ENCODE peak calls at places on chromosomes 5 and 9, in ten cellular contexts. One of them, this sample, is unnamed. For H3K27me3, the result is how much of the 10 kb centered on the place peaks cover.

GRCh38 chr5:60535198-60535597 is 164.8 kb downstream of the DEPDC1B start:
- DNase-seq in GM23338: no peak
- DNase-seq in upper lobe of right lung: no peak
- DNase-seq in cardiac muscle cell: no peak
- DNase-seq in IMR-90: no peak
- DNase-seq in body of pancreas: no peak
- DNase-seq in heart left ventricle: no peak
- DNase-seq in ovary: no peak
- DNase-seq in heart right ventricle: no peak
- DNase-seq in HL-60: no peak
- DNase-seq in this sample: no peak

GRCh38 chr5:141843156-141843927 is 34.9 kb downstream of the PCDH1 start:
- DNase-seq in GM23338: peak
- DNase-seq in upper lobe of right lung: no peak
- DNase-seq in cardiac muscle cell: no peak
- DNase-seq in IMR-90: peak
- DNase-seq in body of pancreas: no peak
- DNase-seq in heart left ventricle: no peak
- DNase-seq in ovary: no peak
- DNase-seq in heart right ventricle: no peak
- DNase-seq in HL-60: no peak
- DNase-seq in this sample: no peak

GRCh38 chr5:153749941-153750340 is 259.5 kb downstream of the GRIA1 start:
- DNase-seq in GM23338: no peak
- DNase-seq in upper lobe of right lung: no peak
- DNase-seq in cardiac muscle cell: no peak
- DNase-seq in IMR-90: no peak
- DNase-seq in body of pancreas: no peak
- DNase-seq in heart left ventricle: no peak
- DNase-seq in ovary: no peak
- DNase-seq in heart right ventricle: no peak
- DNase-seq in HL-60: no peak
- DNase-seq in this sample: no peak

GRCh38 chr9:110058304-110058953 is 149.5 kb downstream of the C9orf152 start:
- DNase-seq in GM23338: peak
- DNase-seq in upper lobe of right lung: no peak
- DNase-seq in cardiac muscle cell: peak
- DNase-seq in IMR-90: peak
- DNase-seq in body of pancreas: peak
- DNase-seq in heart left ventricle: no peak
- DNase-seq in ovary: no peak
- DNase-seq in heart right ventricle: peak
- DNase-seq in HL-60: peak
- DNase-seq in this sample: no peak

GRCh38 chr5:72508241-72509170 is 1.3 kb upstream of the ZNF366 start:
- DNase-seq in GM23338: no peak
- DNase-seq in upper lobe of right lung: no peak
- DNase-seq in cardiac muscle cell: no peak
- DNase-seq in IMR-90: no peak
- DNase-seq in body of pancreas: no peak
- DNase-seq in heart left ventricle: no peak
- DNase-seq in ovary: no peak
- DNase-seq in heart right ventricle: no peak
- DNase-seq in HL-60: peak
- DNase-seq in this sample: no peak

GRCh38 chr5:174409971-174410370 is 314.4 kb upstream of the MSX2 start:
- DNase-seq in GM23338: no peak
- DNase-seq in upper lobe of right lung: no peak
- DNase-seq in cardiac muscle cell: no peak
- DNase-seq in IMR-90: no peak
- DNase-seq in body of pancreas: no peak
- DNase-seq in heart left ventricle: no peak
- DNase-seq in ovary: no peak
- DNase-seq in heart right ventricle: no peak
- DNase-seq in HL-60: no peak
- DNase-seq in this sample: no peak

GRCh38 chr9:121878208-121878835 is 214.8 kb downstream of the TTLL11 start:
- DNase-seq in GM23338: no peak
- DNase-seq in upper lobe of right lung: no peak
- DNase-seq in cardiac muscle cell: no peak
- DNase-seq in IMR-90: no peak
- DNase-seq in body of pancreas: no peak
- DNase-seq in heart left ventricle: no peak
- DNase-seq in ovary: no peak
- DNase-seq in heart right ventricle: no peak
- DNase-seq in HL-60: no peak
- DNase-seq in this sample: no peak

GRCh38 chr5:56751914-56752313 is 63.4 kb upstream of the MAP3K1 start:
- DNase-seq in GM23338: no peak
- DNase-seq in upper lobe of right lung: no peak
- DNase-seq in cardiac muscle cell: no peak
- DNase-seq in IMR-90: no peak
- DNase-seq in body of pancreas: no peak
- DNase-seq in heart left ventricle: no peak
- DNase-seq in ovary: no peak
- DNase-seq in heart right ventricle: no peak
- DNase-seq in HL-60: no peak
- DNase-seq in this sample: no peak

GRCh38 chr5:8908055-8908683 is 637.7 kb downstream of the SEMA5A start:
- DNase-seq in GM23338: peak
- DNase-seq in upper lobe of right lung: no peak
- DNase-seq in cardiac muscle cell: peak
- DNase-seq in IMR-90: peak
- DNase-seq in body of pancreas: peak
- DNase-seq in heart left ventricle: no peak
- DNase-seq in ovary: no peak
- DNase-seq in heart right ventricle: no peak
- DNase-seq in HL-60: peak
- DNase-seq in this sample: no peak

GRCh38 chr5:95863383-95863757 is 40.8 kb upstream of the GLRX start:
- DNase-seq in GM23338: no peak
- DNase-seq in upper lobe of right lung: no peak
- DNase-seq in cardiac muscle cell: no peak
- DNase-seq in IMR-90: peak
- DNase-seq in body of pancreas: no peak
- DNase-seq in heart left ventricle: no peak
- DNase-seq in ovary: no peak
- DNase-seq in heart right ventricle: no peak
- DNase-seq in HL-60: peak
- DNase-seq in this sample: peak

GRCh38 chr9:12640021-12640587 is 53.1 kb upstream of the TYRP1 start:
- DNase-seq in GM23338: peak
- DNase-seq in upper lobe of right lung: no peak
- DNase-seq in cardiac muscle cell: peak
- DNase-seq in IMR-90: peak
- DNase-seq in body of pancreas: no peak
- DNase-seq in heart left ventricle: no peak
- DNase-seq in ovary: no peak
- DNase-seq in heart right ventricle: no peak
- DNase-seq in HL-60: no peak
- DNase-seq in this sample: no peak

GRCh38 chr5:131635755-131636479 is 888 bp upstream of the RAPGEF6 start:
- DNase-seq in GM23338: peak
- DNase-seq in upper lobe of right lung: no peak
- DNase-seq in cardiac muscle cell: peak
- DNase-seq in IMR-90: no peak
- DNase-seq in body of pancreas: no peak
- DNase-seq in heart left ventricle: no peak
- DNase-seq in ovary: no peak
- DNase-seq in heart right ventricle: no peak
- DNase-seq in HL-60: no peak
- DNase-seq in this sample: no peak

DNA sequence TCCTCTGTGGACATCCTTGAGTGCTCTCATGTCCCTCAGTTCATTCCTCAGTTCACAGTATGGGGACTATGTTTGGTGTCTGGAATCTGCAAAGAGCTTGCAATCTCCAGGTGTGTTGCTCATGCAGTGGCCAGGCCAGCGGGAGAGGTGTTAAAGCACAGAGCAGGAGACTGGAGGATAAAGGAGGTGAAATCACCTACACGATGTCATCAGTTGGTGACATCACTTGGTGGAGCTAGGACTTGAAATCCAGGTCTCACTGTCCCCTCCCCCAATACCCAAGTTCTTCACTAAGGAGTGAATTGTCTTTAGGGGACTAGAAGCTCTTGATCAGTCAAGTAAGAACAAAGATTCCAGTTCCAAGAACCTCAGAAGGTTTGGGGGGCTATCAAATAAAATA is 197.2 kb upstream of the ZNF618 start:
- DNase-seq in GM23338: no peak
- DNase-seq in upper lobe of right lung: no peak
- DNase-seq in cardiac muscle cell: no peak
- DNase-seq in IMR-90: no peak
- DNase-seq in body of pancreas: no peak
- DNase-seq in heart left ventricle: no peak
- DNase-seq in ovary: no peak
- DNase-seq in heart right ventricle: no peak
- DNase-seq in HL-60: no peak
- DNase-seq in this sample: no peak
- H3K4me3 ChIP-seq in GM23338: no peak
- H3K4me3 ChIP-seq in upper lobe of right lung: no peak
- H3K4me3 ChIP-seq in cardiac muscle cell: no peak
- H3K4me3 ChIP-seq in IMR-90: no peak
- H3K4me3 ChIP-seq in body of pancreas: no peak
- H3K4me3 ChIP-seq in heart left ventricle: no peak
- H3K4me3 ChIP-seq in ovary: no peak
- H3K4me3 ChIP-seq in heart right ventricle: no peak
- H3K4me3 ChIP-seq in HL-60: no peak
- H3K4me3 ChIP-seq in this sample: no peak

GRCh38 chr5:54518146-54519082 is 855 bp downstream of the SNX18 start:
- DNase-seq in GM23338: peak
- DNase-seq in upper lobe of right lung: peak
- DNase-seq in cardiac muscle cell: peak
- DNase-seq in IMR-90: peak
- DNase-seq in body of pancreas: peak
- DNase-seq in heart left ventricle: peak
- DNase-seq in ovary: peak
- DNase-seq in heart right ventricle: peak
- DNase-seq in HL-60: peak
- DNase-seq in this sample: peak
- TF ChIP-seq CTCF in GM23338: no peak
- TF ChIP-seq CTCF in upper lobe of right lung: no peak
- TF ChIP-seq CTCF in cardiac muscle cell: no peak
- TF ChIP-seq CTCF in IMR-90: no peak
- TF ChIP-seq CTCF in body of pancreas: no peak
- TF ChIP-seq CTCF in heart left ventricle: no peak
- TF ChIP-seq CTCF in ovary: no peak
- TF ChIP-seq CTCF in heart right ventricle: peak
- TF ChIP-seq CTCF in HL-60: no peak
- TF ChIP-seq CTCF in this sample: no peak

DNA sequence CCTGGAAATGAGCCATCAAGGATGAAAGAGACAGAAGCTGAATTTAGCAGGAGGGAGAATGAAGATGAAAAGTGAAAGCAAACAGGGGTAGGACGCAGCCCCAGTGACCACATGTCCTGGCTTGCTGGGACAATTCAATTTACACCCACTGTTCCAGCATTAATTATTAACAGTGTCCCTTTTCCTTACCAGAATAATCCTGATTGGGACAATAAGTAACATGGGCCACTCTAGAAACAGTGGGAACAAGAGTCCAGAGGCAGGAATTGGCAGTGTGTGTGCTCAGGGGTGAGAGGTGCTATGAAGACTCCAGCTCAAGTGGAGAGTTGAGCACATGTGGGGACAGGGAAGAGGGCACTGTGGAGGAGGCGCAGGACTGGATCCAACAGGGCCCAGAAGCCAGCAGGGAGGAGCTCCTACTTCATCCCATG is 147.1 kb downstream of the C5orf15 start:
- DNase-seq in GM23338: no peak
- DNase-seq in upper lobe of right lung: no peak
- DNase-seq in cardiac muscle cell: no peak
- DNase-seq in IMR-90: no peak
- DNase-seq in body of pancreas: no peak
- DNase-seq in heart left ventricle: no peak
- DNase-seq in ovary: no peak
- DNase-seq in heart right ventricle: no peak
- DNase-seq in HL-60: no peak
- DNase-seq in this sample: no peak
- H3K27me3 ChIP-seq in GM23338: under half
- H3K27me3 ChIP-seq in upper lobe of right lung: under half
- H3K27me3 ChIP-seq in cardiac muscle cell: under half
- H3K27me3 ChIP-seq in IMR-90: under half
- H3K27me3 ChIP-seq in body of pancreas: under half
- H3K27me3 ChIP-seq in heart left ventricle: under half
- H3K27me3 ChIP-seq in ovary: under half
- H3K27me3 ChIP-seq in heart right ventricle: under half
- H3K27me3 ChIP-seq in HL-60: under half
- H3K27me3 ChIP-seq in this sample: under half

DNA sequence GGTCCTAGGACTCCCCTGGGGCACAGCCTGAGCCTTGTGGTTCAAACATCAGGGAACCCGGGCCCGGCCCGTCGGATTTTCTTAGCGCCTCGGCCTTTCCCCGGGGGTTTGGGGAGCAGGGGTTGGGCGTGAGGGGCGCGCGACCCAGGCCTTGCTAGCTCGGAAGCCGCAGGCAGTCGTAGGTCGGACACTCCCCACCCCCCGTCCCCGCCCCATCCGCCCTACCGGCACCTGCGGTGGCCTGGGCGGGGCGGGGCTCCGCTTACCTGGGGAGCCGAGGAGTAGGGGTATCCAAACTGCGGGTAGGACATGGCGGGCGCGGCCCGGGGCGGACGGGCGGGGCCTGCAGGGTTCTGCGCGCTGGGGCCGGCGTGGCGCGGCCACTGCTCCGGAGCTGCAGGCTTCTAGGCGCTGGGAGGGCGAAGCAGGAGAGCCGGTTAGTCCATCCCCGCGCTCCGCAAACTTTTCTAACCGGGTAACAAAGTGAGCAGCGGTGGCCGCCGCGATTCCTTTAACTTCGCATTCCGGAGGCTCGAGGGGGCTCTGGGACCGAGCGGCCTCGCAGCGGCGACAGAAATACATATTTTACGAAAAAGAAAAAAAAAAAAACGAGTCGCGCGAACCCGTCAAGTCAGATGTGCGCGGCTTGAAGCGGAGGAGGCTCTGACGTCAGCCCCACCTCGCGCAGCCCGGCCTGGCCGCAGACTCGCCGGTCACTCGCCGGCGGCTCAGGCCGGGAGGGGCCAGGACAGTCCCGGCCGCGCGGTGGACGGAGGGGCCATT is at the start of gene IRX4:
- DNase-seq in GM23338: peak
- DNase-seq in upper lobe of right lung: no peak
- DNase-seq in cardiac muscle cell: peak
- DNase-seq in IMR-90: peak
- DNase-seq in body of pancreas: no peak
- DNase-seq in heart left ventricle: no peak
- DNase-seq in ovary: no peak
- DNase-seq in heart right ventricle: no peak
- DNase-seq in HL-60: no peak
- DNase-seq in this sample: no peak
- H3K4me3 ChIP-seq in GM23338: peak
- H3K4me3 ChIP-seq in upper lobe of right lung: peak
- H3K4me3 ChIP-seq in cardiac muscle cell: peak
- H3K4me3 ChIP-seq in IMR-90: no peak
- H3K4me3 ChIP-seq in body of pancreas: peak
- H3K4me3 ChIP-seq in heart left ventricle: peak
- H3K4me3 ChIP-seq in ovary: no peak
- H3K4me3 ChIP-seq in heart right ventricle: peak
- H3K4me3 ChIP-seq in HL-60: no peak
- H3K4me3 ChIP-seq in this sample: no peak

GRCh38 chr5:176178789-176179188 is 59.4 kb upstream of the SIMC1 start:
- DNase-seq in GM23338: no peak
- DNase-seq in upper lobe of right lung: no peak
- DNase-seq in cardiac muscle cell: no peak
- DNase-seq in IMR-90: no peak
- DNase-seq in body of pancreas: no peak
- DNase-seq in heart left ventricle: no peak
- DNase-seq in ovary: no peak
- DNase-seq in heart right ventricle: no peak
- DNase-seq in HL-60: no peak
- DNase-seq in this sample: no peak
- TF ChIP-seq CTCF in GM23338: peak
- TF ChIP-seq CTCF in upper lobe of right lung: no peak
- TF ChIP-seq CTCF in cardiac muscle cell: no peak
- TF ChIP-seq CTCF in IMR-90: no peak
- TF ChIP-seq CTCF in body of pancreas: no peak
- TF ChIP-seq CTCF in heart left ventricle: no peak
- TF ChIP-seq CTCF in ovary: no peak
- TF ChIP-seq CTCF in heart right ventricle: no peak
- TF ChIP-seq CTCF in HL-60: no peak
- TF ChIP-seq CTCF in this sample: no peak

This sample was measured in uterus.